ENCODE peak calls at places on chromosomes 2 and 18, in seven cellular contexts. One of them, this sample, is unnamed.

GRCh38 chr2:101140978-101141655 is 10.1 kb downstream of the TBC1D8 start:
- DNase-seq in pancreas: peak; percentile 24
- DNase-seq in CD8-positive, alpha-beta T cell: no peak
- DNase-seq in neural progenitor cell: no peak
- DNase-seq in testis: no peak
- DNase-seq in esophagus squamous epithelium: no peak
- DNase-seq in H1: no peak
- DNase-seq in this sample: no peak

GRCh38 chr2:238286551-238286950 is 1.9 kb downstream of the PER2 start:
- DNase-seq in pancreas: no peak
- DNase-seq in CD8-positive, alpha-beta T cell: no peak
- DNase-seq in neural progenitor cell: no peak
- DNase-seq in testis: peak; percentile 69
- DNase-seq in esophagus squamous epithelium: no peak
- DNase-seq in H1: no peak
- DNase-seq in this sample: peak; percentile 56

GRCh38 chr2:64196986-64197385 is 52.8 kb upstream of the PELI1 start:
- DNase-seq in pancreas: no peak
- DNase-seq in CD8-positive, alpha-beta T cell: no peak
- DNase-seq in neural progenitor cell: peak; percentile 30
- DNase-seq in testis: no peak
- DNase-seq in esophagus squamous epithelium: no peak
- DNase-seq in H1: no peak
- DNase-seq in this sample: no peak

GRCh38 chr2:18834341-18834740 is 245.0 kb upstream of the NT5C1B start:
- DNase-seq in pancreas: no peak
- DNase-seq in CD8-positive, alpha-beta T cell: no peak
- DNase-seq in neural progenitor cell: no peak
- DNase-seq in testis: no peak
- DNase-seq in esophagus squamous epithelium: no peak
- DNase-seq in H1: no peak
- DNase-seq in this sample: no peak

GRCh38 chr18:5073026-5073944 is 123.8 kb downstream of the AKAIN1 start:
- DNase-seq in pancreas: no peak
- DNase-seq in CD8-positive, alpha-beta T cell: no peak
- DNase-seq in neural progenitor cell: peak; percentile 65
- DNase-seq in testis: peak; percentile 59
- DNase-seq in esophagus squamous epithelium: no peak
- DNase-seq in H1: no peak
- DNase-seq in this sample: no peak

GRCh38 chr18:8480506-8481328 is 128.5 kb upstream of the RAB12 start:
- DNase-seq in pancreas: no peak
- DNase-seq in CD8-positive, alpha-beta T cell: no peak
- DNase-seq in neural progenitor cell: peak; percentile 76
- DNase-seq in testis: peak; percentile 67
- DNase-seq in esophagus squamous epithelium: no peak
- DNase-seq in H1: no peak
- DNase-seq in this sample: no peak

GRCh38 chr2:234191819-234192407 is 141.4 kb downstream of the SPP2 start:
- DNase-seq in pancreas: no peak
- DNase-seq in CD8-positive, alpha-beta T cell: no peak
- DNase-seq in neural progenitor cell: peak; percentile 10
- DNase-seq in testis: peak; percentile 39
- DNase-seq in esophagus squamous epithelium: no peak
- DNase-seq in H1: no peak
- DNase-seq in this sample: no peak

GRCh38 chr2:60525859-60526258 is 27.6 kb downstream of the BCL11A start:
- DNase-seq in pancreas: no peak
- DNase-seq in CD8-positive, alpha-beta T cell: no peak
- DNase-seq in neural progenitor cell: no peak
- DNase-seq in testis: no peak
- DNase-seq in esophagus squamous epithelium: no peak
- DNase-seq in H1: no peak
- DNase-seq in this sample: no peak

GRCh38 chr2:234880551-234881211 is 71.1 kb upstream of the SH3BP4 start:
- DNase-seq in pancreas: no peak
- DNase-seq in CD8-positive, alpha-beta T cell: no peak
- DNase-seq in neural progenitor cell: no peak
- DNase-seq in testis: no peak
- DNase-seq in esophagus squamous epithelium: no peak
- DNase-seq in H1: no peak
- DNase-seq in this sample: no peak

GRCh38 chr2:111029135-111029927 is 91.4 kb upstream of the BCL2L11 start:
- DNase-seq in pancreas: no peak
- DNase-seq in CD8-positive, alpha-beta T cell: no peak
- DNase-seq in neural progenitor cell: no peak
- DNase-seq in testis: no peak
- DNase-seq in esophagus squamous epithelium: no peak
- DNase-seq in H1: no peak
- DNase-seq in this sample: peak; percentile 76

GRCh38 chr2:86704482-86704971 is 15.6 kb upstream of the RMND5A start:
- DNase-seq in pancreas: no peak
- DNase-seq in CD8-positive, alpha-beta T cell: no peak
- DNase-seq in neural progenitor cell: no peak
- DNase-seq in testis: no peak
- DNase-seq in esophagus squamous epithelium: no peak
- DNase-seq in H1: no peak
- DNase-seq in this sample: peak; percentile 62

GRCh38 chr2:101741775-101742520 is 44.4 kb downstream of the MAP4K4 start:
- DNase-seq in pancreas: no peak
- DNase-seq in CD8-positive, alpha-beta T cell: no peak
- DNase-seq in neural progenitor cell: peak; percentile 82
- DNase-seq in testis: no peak
- DNase-seq in esophagus squamous epithelium: no peak
- DNase-seq in H1: no peak
- DNase-seq in this sample: no peak

GRCh38 chr2:102622646-102623045 is 3.3 kb downstream of the SLC9A2 start:
- DNase-seq in pancreas: no peak
- DNase-seq in CD8-positive, alpha-beta T cell: no peak
- DNase-seq in neural progenitor cell: no peak
- DNase-seq in testis: no peak
- DNase-seq in esophagus squamous epithelium: no peak
- DNase-seq in H1: no peak
- DNase-seq in this sample: peak; percentile 63

GRCh38 chr2:183001948-183002347 is 36.3 kb downstream of the NCKAP1 start:
- DNase-seq in pancreas: no peak
- DNase-seq in CD8-positive, alpha-beta T cell: no peak
- DNase-seq in neural progenitor cell: no peak
- DNase-seq in testis: no peak
- DNase-seq in esophagus squamous epithelium: no peak
- DNase-seq in H1: no peak
- DNase-seq in this sample: no peak

GRCh38 chr2:144438722-144439508 is 81.0 kb downstream of the ZEB2 start:
- DNase-seq in pancreas: no peak
- DNase-seq in CD8-positive, alpha-beta T cell: no peak
- DNase-seq in neural progenitor cell: no peak
- DNase-seq in testis: no peak
- DNase-seq in esophagus squamous epithelium: no peak
- DNase-seq in H1: no peak
- DNase-seq in this sample: no peak
- H3K4me1 ChIP-seq in pancreas: no peaks in the 10 kb centered on the region
- H3K4me1 ChIP-seq in CD8-positive, alpha-beta T cell: no peaks in the 10 kb centered on the region
- H3K4me1 ChIP-seq in neural progenitor cell: peaks cover 53% of the 10 kb centered on the region
- H3K4me1 ChIP-seq in testis: peaks cover 50% of the 10 kb centered on the region
- H3K4me1 ChIP-seq in esophagus squamous epithelium: no peaks in the 10 kb centered on the region
- H3K4me1 ChIP-seq in H1: peaks cover 8% of the 10 kb centered on the region
- H3K4me1 ChIP-seq in this sample: peaks cover 8% of the 10 kb centered on the region

DNA sequence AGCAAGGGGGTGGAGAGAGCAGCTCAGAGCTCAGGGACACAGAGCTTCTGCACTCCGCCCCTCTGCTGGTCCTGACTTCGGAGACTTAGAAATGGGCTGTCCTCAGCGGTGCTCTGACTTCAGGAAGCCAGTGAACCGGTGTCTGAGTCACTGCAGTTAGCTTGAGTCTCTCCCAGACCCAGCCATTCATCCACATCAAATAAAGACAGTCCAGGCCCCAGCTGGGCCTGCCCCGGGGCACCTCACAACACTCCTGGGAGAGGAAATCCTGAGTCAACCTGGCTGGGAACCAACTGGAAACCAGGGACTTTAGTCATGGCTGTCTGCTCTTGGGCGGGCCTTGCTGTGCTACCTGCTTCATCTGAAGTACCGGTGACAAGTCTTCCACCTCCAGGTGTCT is 5.4 kb upstream of the ITGB6 start:
- DNase-seq in pancreas: no peak
- DNase-seq in CD8-positive, alpha-beta T cell: no peak
- DNase-seq in neural progenitor cell: no peak
- DNase-seq in testis: no peak
- DNase-seq in esophagus squamous epithelium: peak; percentile 31
- DNase-seq in H1: no peak
- DNase-seq in this sample: peak; percentile 64
- H3K4me3 ChIP-seq in pancreas: no peak overlapping the region
- H3K4me3 ChIP-seq in CD8-positive, alpha-beta T cell: no peak overlapping the region
- H3K4me3 ChIP-seq in neural progenitor cell: no peak overlapping the region
- H3K4me3 ChIP-seq in testis: no peak overlapping the region
- H3K4me3 ChIP-seq in esophagus squamous epithelium: no peak overlapping the region
- H3K4me3 ChIP-seq in H1: no peak overlapping the region
- H3K4me3 ChIP-seq in this sample: no peak overlapping the region

DNA sequence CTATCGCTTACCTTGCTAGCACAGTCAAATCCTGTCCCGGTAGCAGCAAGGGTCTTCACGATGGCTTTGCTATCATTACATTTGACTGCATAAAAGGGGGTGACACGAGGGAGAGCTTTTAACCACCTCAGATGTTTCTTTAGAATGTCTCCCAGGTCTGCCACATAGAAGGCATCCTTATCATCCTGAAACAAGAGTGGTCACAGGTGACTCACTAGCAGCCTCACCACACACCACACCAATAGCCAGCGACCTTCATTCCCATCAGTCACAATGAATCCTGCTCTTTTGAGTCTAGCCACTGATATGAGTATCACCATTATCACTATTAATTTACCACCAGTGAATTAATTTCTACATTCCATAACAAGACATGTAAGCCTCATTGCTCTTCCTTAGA is 3.7 kb downstream of the ODC1 start:
- DNase-seq in pancreas: no peak
- DNase-seq in CD8-positive, alpha-beta T cell: no peak
- DNase-seq in neural progenitor cell: no peak
- DNase-seq in testis: no peak
- DNase-seq in esophagus squamous epithelium: no peak
- DNase-seq in H1: no peak
- DNase-seq in this sample: no peak
- H3K36me3 ChIP-seq in pancreas: peaks cover 7% of the 10 kb centered on the region
- H3K36me3 ChIP-seq in CD8-positive, alpha-beta T cell: peaks cover 45% of the 10 kb centered on the region
- H3K36me3 ChIP-seq in neural progenitor cell: peaks cover 29% of the 10 kb centered on the region
- H3K36me3 ChIP-seq in testis: no peaks in the 10 kb centered on the region
- H3K36me3 ChIP-seq in esophagus squamous epithelium: peaks cover 56% of the 10 kb centered on the region
- H3K36me3 ChIP-seq in H1: peaks cover 39% of the 10 kb centered on the region
- H3K36me3 ChIP-seq in this sample: peaks cover 10% of the 10 kb centered on the region

GRCh38 chr2:84964406-84965191 is 6.4 kb upstream of the KCMF1 start:
- DNase-seq in pancreas: no peak
- DNase-seq in CD8-positive, alpha-beta T cell: no peak
- DNase-seq in neural progenitor cell: no peak
- DNase-seq in testis: no peak
- DNase-seq in esophagus squamous epithelium: no peak
- DNase-seq in H1: no peak
- DNase-seq in this sample: no peak

GRCh38 chr2:84963323-84963691 is 7.7 kb upstream of the KCMF1 start:
- DNase-seq in pancreas: no peak
- DNase-seq in CD8-positive, alpha-beta T cell: no peak
- DNase-seq in neural progenitor cell: no peak
- DNase-seq in testis: no peak
- DNase-seq in esophagus squamous epithelium: no peak
- DNase-seq in H1: no peak
- DNase-seq in this sample: no peak

GRCh38 chr2:84962917-84963316 is 8.0 kb upstream of the KCMF1 start:
- DNase-seq in pancreas: no peak
- DNase-seq in CD8-positive, alpha-beta T cell: no peak
- DNase-seq in neural progenitor cell: no peak
- DNase-seq in testis: no peak
- DNase-seq in esophagus squamous epithelium: no peak
- DNase-seq in H1: no peak
- DNase-seq in this sample: no peak

GRCh38 chr2:84965192-84965516 is 5.8 kb upstream of the KCMF1 start:
- DNase-seq in pancreas: no peak
- DNase-seq in CD8-positive, alpha-beta T cell: no peak
- DNase-seq in neural progenitor cell: no peak
- DNase-seq in testis: no peak
- DNase-seq in esophagus squamous epithelium: no peak
- DNase-seq in H1: no peak
- DNase-seq in this sample: no peak

GRCh38 chr2:84963692-84964405 is 7.1 kb upstream of the KCMF1 start:
- DNase-seq in pancreas: no peak
- DNase-seq in CD8-positive, alpha-beta T cell: no peak
- DNase-seq in neural progenitor cell: no peak
- DNase-seq in testis: no peak
- DNase-seq in esophagus squamous epithelium: no peak
- DNase-seq in H1: no peak
- DNase-seq in this sample: no peak
- H3K4me1 ChIP-seq in pancreas: peaks cover 30% of the 10 kb centered on the region
- H3K4me1 ChIP-seq in CD8-positive, alpha-beta T cell: peaks cover 11% of the 10 kb centered on the region
- H3K4me1 ChIP-seq in neural progenitor cell: peaks cover 29% of the 10 kb centered on the region
- H3K4me1 ChIP-seq in testis: no peaks in the 10 kb centered on the region
- H3K4me1 ChIP-seq in esophagus squamous epithelium: no peaks in the 10 kb centered on the region
- H3K4me1 ChIP-seq in H1: peaks cover 23% of the 10 kb centered on the region
- H3K4me1 ChIP-seq in this sample: peaks cover 11% of the 10 kb centered on the region

GRCh38 chr18:11655605-11655932 is 33.5 kb upstream of the GNAL start:
- DNase-seq in pancreas: no peak
- DNase-seq in CD8-positive, alpha-beta T cell: no peak
- DNase-seq in neural progenitor cell: no peak
- DNase-seq in testis: no peak
- DNase-seq in esophagus squamous epithelium: no peak
- DNase-seq in H1: no peak
- DNase-seq in this sample: no peak
- H3K4me3 ChIP-seq in pancreas: no peak overlapping the region
- H3K4me3 ChIP-seq in CD8-positive, alpha-beta T cell: no peak overlapping the region
- H3K4me3 ChIP-seq in neural progenitor cell: no peak overlapping the region
- H3K4me3 ChIP-seq in testis: no peak overlapping the region
- H3K4me3 ChIP-seq in esophagus squamous epithelium: no peak overlapping the region
- H3K4me3 ChIP-seq in H1: peak overlapping the region; percentile 35
- H3K4me3 ChIP-seq in this sample: no peak overlapping the region

GRCh38 chr2:96710985-96711384 is 28.9 kb downstream of the LMAN2L start:
- DNase-seq in pancreas: no peak
- DNase-seq in CD8-positive, alpha-beta T cell: no peak
- DNase-seq in neural progenitor cell: no peak
- DNase-seq in testis: no peak
- DNase-seq in esophagus squamous epithelium: no peak
- DNase-seq in H1: no peak
- DNase-seq in this sample: no peak
- H3K36me3 ChIP-seq in pancreas: no peaks in the 10 kb centered on the region
- H3K36me3 ChIP-seq in CD8-positive, alpha-beta T cell: peaks cover 23% of the 10 kb centered on the region
- H3K36me3 ChIP-seq in neural progenitor cell: peaks cover 21% of the 10 kb centered on the region
- H3K36me3 ChIP-seq in testis: no peaks in the 10 kb centered on the region
- H3K36me3 ChIP-seq in esophagus squamous epithelium: peaks cover 93% of the 10 kb centered on the region
- H3K36me3 ChIP-seq in H1: peaks cover 53% of the 10 kb centered on the region
- H3K36me3 ChIP-seq in this sample: peaks cover 9% of the 10 kb centered on the region